ENCODE peak calls at places on chromosomes 4 and X, in ten cellular contexts. O is T-helper 1 cell; D is activated CD4-positive, alpha-beta memory T cell treated with anti-CD3 and anti-CD28 coated beads for 36 hours; Z is stimulated activated CD8-positive, alpha-beta memory T cell treated with anti-CD3 and anti-CD28 coated beads, Interleukin-7, amount 100 ng/mL, for 1 hour; R is CD8-positive, alpha-beta memory T cell; M is posterior cingulate gyrus; F is IMR-90; G is nephron progenitor cell; N is HT1080; B is T-cell. Y is an unnamed sample.

GRCh38 chrX:118536204-118536603 is 40.6 kb downstream of the DOCK11 start:
- DNase-seq in O (no peak), D (no peak), Z (no peak), R (no peak), M (no peak), F (no peak), G (no peak), N (no peak), B (no peak), Y (no peak)

GRCh38 chr4:139557506-139558110 is 1.6 kb upstream of the SETD7 start:
- DNase-seq in O (no peak), D (peak), Z (no peak), R (no peak), M (no peak), F (no peak), G (no peak), N (no peak), B (no peak), Y (no peak)

GRCh38 chr4:85759392-85759791 is 284.4 kb downstream of the ARHGAP24 start:
- DNase-seq in O (no peak), D (no peak), Z (no peak), R (no peak), M (no peak), F (no peak), G (no peak), N (no peak), B (no peak), Y (no peak)

GRCh38 chr4:6198278-6198677 is 2.1 kb downstream of the JAKMIP1 start:
- DNase-seq in O (peak), D (peak), Z (peak), R (peak), M (no peak), F (no peak), G (no peak), N (no peak), B (peak), Y (peak)

GRCh38 chr4:108861339-108861738 is 98.5 kb upstream of the ETNPPL start:
- DNase-seq in O (no peak), D (no peak), Z (no peak), R (no peak), M (no peak), F (peak), G (peak), N (no peak), B (no peak), Y (no peak)

GRCh38 chrX:29237972-29238371 is 650.7 kb downstream of the IL1RAPL1 start:
- DNase-seq in O (no peak), D (no peak), Z (no peak), R (no peak), M (no peak), F (peak), G (no peak), N (no peak), B (no peak), Y (no peak)

GRCh38 chrX:39726810-39727209 is 370.9 kb downstream of the BCOR start:
- DNase-seq in O (no peak), D (no peak), Z (no peak), R (no peak), M (no peak), F (peak), G (no peak), N (peak), B (no peak), Y (no peak)

GRCh38 chr4:78190078-78190477 is 133.0 kb downstream of the FRAS1 start:
- DNase-seq in O (no peak), D (no peak), Z (no peak), R (no peak), M (no peak), F (no peak), G (no peak), N (no peak), B (no peak), Y (no peak)

GRCh38 chr4:151409470-151410313 is 716 bp downstream of the FHIP1A start:
- DNase-seq in O (peak), D (peak), Z (no peak), R (no peak), M (no peak), F (no peak), G (peak), N (peak), B (no peak), Y (peak)

GRCh38 chr4:185916683-185917082 is 104.7 kb upstream of the SORBS2 start:
- DNase-seq in O (no peak), D (no peak), Z (no peak), R (no peak), M (no peak), F (no peak), G (no peak), N (no peak), B (no peak), Y (no peak)

GRCh38 chrX:132648870-132649269 is 160.0 kb upstream of the MBNL3 start:
- DNase-seq in O (no peak), D (no peak), Z (no peak), R (no peak), M (no peak), F (peak), G (no peak), N (peak), B (no peak), Y (no peak)

GRCh38 chr4:141028024-141028529 is 105.2 kb downstream of the RNF150 start:
- DNase-seq in O (no peak), D (no peak), Z (no peak), R (no peak), M (no peak), F (peak), G (no peak), N (peak), B (no peak), Y (no peak)

GRCh38 chrX:105610401-105610800 is 211.9 kb upstream of the NRK start:
- DNase-seq in O (no peak), D (no peak), Z (no peak), R (no peak), M (no peak), F (no peak), G (no peak), N (no peak), B (no peak), Y (no peak)

GRCh38 chrX:149274516-149275105 is 230.5 kb downstream of the IDS start:
- DNase-seq in O (no peak), D (no peak), Z (no peak), R (no peak), M (no peak), F (no peak), G (no peak), N (peak), B (no peak), Y (no peak)

GRCh38 chr4:3344596-3344995 is 51.8 kb downstream of the RGS12 start:
- DNase-seq in O (no peak), D (no peak), Z (no peak), R (no peak), M (no peak), F (no peak), G (no peak), N (no peak), B (no peak), Y (no peak)

GRCh38 chrX:55695227-55696018 is 22.1 kb upstream of the RRAGB start:
- DNase-seq in O (no peak), D (no peak), Z (no peak), R (no peak), M (no peak), F (no peak), G (no peak), N (no peak), B (no peak), Y (no peak)

GRCh38 chrX:154091678-154092077 is 5.8 kb downstream of the MECP2 start:
- DNase-seq in O (no peak), D (no peak), Z (no peak), R (no peak), M (no peak), F (no peak), G (no peak), N (no peak), B (no peak), Y (no peak)

GRCh38 chrX:99301990-99302389 is 1108.1 kb downstream of the PCDH19 start:
- DNase-seq in O (no peak), D (no peak), Z (no peak), R (no peak), M (no peak), F (no peak), G (no peak), N (no peak), B (no peak), Y (no peak)